ENCODE peak calls at places on chromosomes 11 and 22, in ten cellular contexts. One of them, this sample, is unnamed.

GRCh38 chr11:42066113-42066512 is 606.7 kb upstream of the LRRC4C start:
- DNase-seq in dorsolateral prefrontal cortex: no peak
- DNase-seq in lower lobe of right lung: no peak
- DNase-seq in endodermal cell: peak
- DNase-seq in A549: no peak
- DNase-seq in cardiac muscle cell: no peak
- DNase-seq in keratinocyte: no peak
- DNase-seq in GM12878: no peak
- DNase-seq in heart left ventricle: peak
- DNase-seq in thoracic aorta: no peak
- DNase-seq in this sample: no peak

GRCh38 chr22:19757985-19758895 is 2.3 kb upstream of the TBX1 start:
- DNase-seq in dorsolateral prefrontal cortex: no peak
- DNase-seq in lower lobe of right lung: no peak
- DNase-seq in endodermal cell: peak
- DNase-seq in A549: no peak
- DNase-seq in cardiac muscle cell: no peak
- DNase-seq in keratinocyte: no peak
- DNase-seq in GM12878: no peak
- DNase-seq in heart left ventricle: no peak
- DNase-seq in thoracic aorta: no peak
- DNase-seq in this sample: no peak

GRCh38 chr11:75820636-75821035 is 5.6 kb downstream of the UVRAG start:
- DNase-seq in dorsolateral prefrontal cortex: no peak
- DNase-seq in lower lobe of right lung: no peak
- DNase-seq in endodermal cell: no peak
- DNase-seq in A549: no peak
- DNase-seq in cardiac muscle cell: no peak
- DNase-seq in keratinocyte: no peak
- DNase-seq in GM12878: no peak
- DNase-seq in heart left ventricle: no peak
- DNase-seq in thoracic aorta: no peak
- DNase-seq in this sample: no peak

GRCh38 chr11:118742304-118742703 is 48.7 kb downstream of the DDX6 start:
- DNase-seq in dorsolateral prefrontal cortex: no peak
- DNase-seq in lower lobe of right lung: no peak
- DNase-seq in endodermal cell: no peak
- DNase-seq in A549: no peak
- DNase-seq in cardiac muscle cell: no peak
- DNase-seq in keratinocyte: no peak
- DNase-seq in GM12878: no peak
- DNase-seq in heart left ventricle: no peak
- DNase-seq in thoracic aorta: no peak
- DNase-seq in this sample: no peak

GRCh38 chr11:10864688-10865087 is 6.8 kb upstream of the ZBED5 start:
- DNase-seq in dorsolateral prefrontal cortex: no peak
- DNase-seq in lower lobe of right lung: no peak
- DNase-seq in endodermal cell: no peak
- DNase-seq in A549: no peak
- DNase-seq in cardiac muscle cell: peak
- DNase-seq in keratinocyte: no peak
- DNase-seq in GM12878: no peak
- DNase-seq in heart left ventricle: no peak
- DNase-seq in thoracic aorta: no peak
- DNase-seq in this sample: no peak

GRCh38 chr11:65646921-65647701 is 9.2 kb downstream of the SIPA1 start:
- DNase-seq in dorsolateral prefrontal cortex: peak
- DNase-seq in lower lobe of right lung: peak
- DNase-seq in endodermal cell: peak
- DNase-seq in A549: peak
- DNase-seq in cardiac muscle cell: no peak
- DNase-seq in keratinocyte: no peak
- DNase-seq in GM12878: no peak
- DNase-seq in heart left ventricle: peak
- DNase-seq in thoracic aorta: no peak
- DNase-seq in this sample: peak

GRCh38 chr22:31728857-31729256 is 21.1 kb downstream of the PRR14L start:
- DNase-seq in dorsolateral prefrontal cortex: no peak
- DNase-seq in lower lobe of right lung: no peak
- DNase-seq in endodermal cell: no peak
- DNase-seq in A549: no peak
- DNase-seq in cardiac muscle cell: no peak
- DNase-seq in keratinocyte: no peak
- DNase-seq in GM12878: no peak
- DNase-seq in heart left ventricle: no peak
- DNase-seq in thoracic aorta: no peak
- DNase-seq in this sample: no peak

GRCh38 chr11:60924110-60924905 is at the start of gene TMEM132A:
- DNase-seq in dorsolateral prefrontal cortex: peak
- DNase-seq in lower lobe of right lung: peak
- DNase-seq in endodermal cell: peak
- DNase-seq in A549: peak
- DNase-seq in cardiac muscle cell: peak
- DNase-seq in keratinocyte: no peak
- DNase-seq in GM12878: no peak
- DNase-seq in heart left ventricle: peak
- DNase-seq in thoracic aorta: no peak
- DNase-seq in this sample: no peak

DNA sequence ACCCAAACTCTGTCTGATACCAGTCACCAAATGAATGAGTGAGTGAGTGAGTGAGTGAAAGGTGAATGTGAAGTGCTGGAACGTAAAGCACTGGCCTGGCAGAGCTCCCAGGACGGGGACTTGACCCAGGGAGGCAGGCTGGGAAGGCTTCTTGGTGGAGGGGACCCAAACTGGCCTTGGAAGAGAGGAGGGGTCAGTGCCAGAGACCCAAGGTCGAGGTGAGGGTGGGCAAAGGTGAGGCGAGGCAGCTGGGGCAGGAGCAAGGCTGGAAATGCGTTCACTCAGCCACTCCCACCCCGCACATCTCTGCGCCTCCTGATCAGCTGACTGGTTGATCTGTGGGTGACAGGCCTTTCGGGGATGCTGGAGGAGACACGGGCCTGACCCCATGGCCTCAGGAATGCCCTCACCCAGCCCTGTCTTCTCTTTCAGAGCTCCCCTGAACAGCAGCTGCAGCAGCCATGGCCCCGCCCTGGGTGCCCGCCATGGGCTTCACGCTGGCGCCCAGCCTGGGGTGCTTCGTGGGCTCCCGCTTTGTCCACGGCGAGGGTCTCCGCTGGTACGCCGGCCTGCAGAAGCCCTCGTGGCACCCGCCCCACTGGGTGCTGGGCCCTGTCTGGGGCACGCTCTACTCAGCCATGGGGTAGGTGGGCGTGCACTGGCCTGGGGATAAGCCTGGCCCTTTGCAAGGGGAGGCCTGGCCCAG is 7.6 kb downstream of the TSPO start:
- DNase-seq in dorsolateral prefrontal cortex: no peak
- DNase-seq in lower lobe of right lung: no peak
- DNase-seq in endodermal cell: no peak
- DNase-seq in A549: no peak
- DNase-seq in cardiac muscle cell: no peak
- DNase-seq in keratinocyte: no peak
- DNase-seq in GM12878: no peak
- DNase-seq in heart left ventricle: no peak
- DNase-seq in thoracic aorta: no peak
- DNase-seq in this sample: no peak
- H3K27ac ChIP-seq in dorsolateral prefrontal cortex: no peak
- H3K27ac ChIP-seq in lower lobe of right lung: no peak
- H3K27ac ChIP-seq in endodermal cell: no peak
- H3K27ac ChIP-seq in A549: no peak
- H3K27ac ChIP-seq in cardiac muscle cell: no peak
- H3K27ac ChIP-seq in keratinocyte: no peak
- H3K27ac ChIP-seq in GM12878: no peak
- H3K27ac ChIP-seq in heart left ventricle: no peak
- H3K27ac ChIP-seq in thoracic aorta: no peak
- H3K27ac ChIP-seq in this sample: no peak

GRCh38 chr11:33692013-33692504 is 8.6 kb downstream of the C11orf91 start:
- DNase-seq in dorsolateral prefrontal cortex: peak
- DNase-seq in lower lobe of right lung: no peak
- DNase-seq in endodermal cell: no peak
- DNase-seq in A549: peak
- DNase-seq in cardiac muscle cell: no peak
- DNase-seq in keratinocyte: no peak
- DNase-seq in GM12878: no peak
- DNase-seq in heart left ventricle: peak
- DNase-seq in thoracic aorta: no peak
- DNase-seq in this sample: peak
- H3K4me3 ChIP-seq in dorsolateral prefrontal cortex: peak
- H3K4me3 ChIP-seq in lower lobe of right lung: no peak
- H3K4me3 ChIP-seq in endodermal cell: no peak
- H3K4me3 ChIP-seq in A549: no peak
- H3K4me3 ChIP-seq in cardiac muscle cell: no peak
- H3K4me3 ChIP-seq in keratinocyte: no peak
- H3K4me3 ChIP-seq in GM12878: no peak
- H3K4me3 ChIP-seq in heart left ventricle: peak
- H3K4me3 ChIP-seq in thoracic aorta: peak
- H3K4me3 ChIP-seq in this sample: no peak

DNA sequence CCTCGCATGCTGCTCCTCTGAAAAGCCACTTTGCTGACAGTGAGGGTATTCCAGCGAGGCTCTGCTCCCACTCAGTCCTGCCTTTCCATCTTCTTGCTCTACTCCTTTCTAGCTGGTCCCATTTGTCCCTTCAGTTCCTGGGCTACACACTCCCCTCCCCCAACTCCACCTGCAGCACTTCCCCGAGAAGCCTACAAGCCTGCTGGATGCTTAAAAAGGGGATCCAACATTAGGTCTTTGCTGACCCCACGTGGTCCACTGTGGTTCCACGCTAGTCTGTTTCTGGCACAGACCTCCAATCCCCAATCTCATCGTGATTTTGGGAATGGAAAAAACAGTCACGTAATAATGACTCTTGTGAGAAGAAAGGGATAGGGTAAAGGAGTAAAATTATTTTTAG is 121.6 kb upstream of the SNX19 start:
- DNase-seq in dorsolateral prefrontal cortex: no peak
- DNase-seq in lower lobe of right lung: no peak
- DNase-seq in endodermal cell: no peak
- DNase-seq in A549: no peak
- DNase-seq in cardiac muscle cell: no peak
- DNase-seq in keratinocyte: no peak
- DNase-seq in GM12878: no peak
- DNase-seq in heart left ventricle: no peak
- DNase-seq in thoracic aorta: no peak
- DNase-seq in this sample: no peak
- TF ChIP-seq CTCF in dorsolateral prefrontal cortex: no peak
- TF ChIP-seq CTCF in lower lobe of right lung: no peak
- TF ChIP-seq CTCF in endodermal cell: no peak
- TF ChIP-seq CTCF in A549: no peak
- TF ChIP-seq CTCF in cardiac muscle cell: no peak
- TF ChIP-seq CTCF in keratinocyte: peak
- TF ChIP-seq CTCF in GM12878: no peak
- TF ChIP-seq CTCF in heart left ventricle: no peak
- TF ChIP-seq CTCF in thoracic aorta: no peak
- TF ChIP-seq CTCF in this sample: no peak

GRCh38 chr22:36419177-36419911 is 31.6 kb upstream of the MYH9 start:
- DNase-seq in dorsolateral prefrontal cortex: no peak
- DNase-seq in lower lobe of right lung: no peak
- DNase-seq in endodermal cell: peak
- DNase-seq in A549: no peak
- DNase-seq in cardiac muscle cell: peak
- DNase-seq in keratinocyte: no peak
- DNase-seq in GM12878: no peak
- DNase-seq in heart left ventricle: peak
- DNase-seq in thoracic aorta: no peak
- DNase-seq in this sample: no peak
- H3K27ac ChIP-seq in dorsolateral prefrontal cortex: peak
- H3K27ac ChIP-seq in lower lobe of right lung: peak
- H3K27ac ChIP-seq in endodermal cell: no peak
- H3K27ac ChIP-seq in A549: peak
- H3K27ac ChIP-seq in cardiac muscle cell: peak
- H3K27ac ChIP-seq in keratinocyte: no peak
- H3K27ac ChIP-seq in GM12878: peak
- H3K27ac ChIP-seq in heart left ventricle: peak
- H3K27ac ChIP-seq in thoracic aorta: peak
- H3K27ac ChIP-seq in this sample: peak

DNA sequence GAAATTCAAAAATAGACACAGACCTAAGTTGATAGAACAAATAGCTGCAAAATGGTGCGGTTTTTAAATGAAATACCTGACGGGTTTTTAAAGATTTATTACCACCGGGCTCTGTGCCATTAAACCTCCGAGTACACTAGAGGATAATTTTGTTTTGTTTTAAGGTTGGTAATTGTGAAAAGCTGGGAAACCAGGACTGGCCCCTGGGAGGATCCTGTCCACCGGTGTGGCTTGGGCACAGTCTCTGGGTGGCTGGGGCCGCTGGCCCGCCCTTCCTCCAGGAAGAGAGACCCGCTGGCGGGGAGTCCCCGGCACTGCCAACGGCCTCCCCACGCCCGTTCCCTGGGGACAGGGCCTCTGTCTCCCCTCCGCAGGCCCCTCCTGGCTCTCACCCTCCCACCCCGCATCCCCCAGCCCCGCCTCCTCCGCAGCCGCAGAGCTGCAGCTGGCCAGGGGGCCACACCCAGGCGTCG is 13.8 kb downstream of the KCNJ5 start:
- DNase-seq in dorsolateral prefrontal cortex: no peak
- DNase-seq in lower lobe of right lung: peak
- DNase-seq in endodermal cell: peak
- DNase-seq in A549: peak
- DNase-seq in cardiac muscle cell: peak
- DNase-seq in keratinocyte: no peak
- DNase-seq in GM12878: no peak
- DNase-seq in heart left ventricle: peak
- DNase-seq in thoracic aorta: no peak
- DNase-seq in this sample: no peak
- H3K4me3 ChIP-seq in dorsolateral prefrontal cortex: peak
- H3K4me3 ChIP-seq in lower lobe of right lung: peak
- H3K4me3 ChIP-seq in endodermal cell: peak
- H3K4me3 ChIP-seq in A549: peak
- H3K4me3 ChIP-seq in cardiac muscle cell: peak
- H3K4me3 ChIP-seq in keratinocyte: peak
- H3K4me3 ChIP-seq in GM12878: peak
- H3K4me3 ChIP-seq in heart left ventricle: peak
- H3K4me3 ChIP-seq in thoracic aorta: peak
- H3K4me3 ChIP-seq in this sample: peak

GRCh38 chr11:72814139-72814830 is at the start of gene ATG16L2:
- DNase-seq in dorsolateral prefrontal cortex: peak
- DNase-seq in lower lobe of right lung: peak
- DNase-seq in endodermal cell: peak
- DNase-seq in A549: peak
- DNase-seq in cardiac muscle cell: peak
- DNase-seq in keratinocyte: no peak
- DNase-seq in GM12878: no peak
- DNase-seq in heart left ventricle: peak
- DNase-seq in thoracic aorta: no peak
- DNase-seq in this sample: no peak
- TF ChIP-seq CTCF in dorsolateral prefrontal cortex: peak
- TF ChIP-seq CTCF in lower lobe of right lung: peak
- TF ChIP-seq CTCF in endodermal cell: peak
- TF ChIP-seq CTCF in A549: peak
- TF ChIP-seq CTCF in cardiac muscle cell: peak
- TF ChIP-seq CTCF in keratinocyte: no peak
- TF ChIP-seq CTCF in GM12878: no peak
- TF ChIP-seq CTCF in heart left ventricle: peak
- TF ChIP-seq CTCF in thoracic aorta: peak
- TF ChIP-seq CTCF in this sample: no peak

GRCh38 chr11:47179655-47179991 is 2.9 kb upstream of the ARFGAP2 start:
- DNase-seq in dorsolateral prefrontal cortex: no peak
- DNase-seq in lower lobe of right lung: no peak
- DNase-seq in endodermal cell: peak
- DNase-seq in A549: peak
- DNase-seq in cardiac muscle cell: peak
- DNase-seq in keratinocyte: no peak
- DNase-seq in GM12878: peak
- DNase-seq in heart left ventricle: no peak
- DNase-seq in thoracic aorta: no peak
- DNase-seq in this sample: no peak
- H3K27ac ChIP-seq in dorsolateral prefrontal cortex: peak
- H3K27ac ChIP-seq in lower lobe of right lung: no peak
- H3K27ac ChIP-seq in endodermal cell: no peak
- H3K27ac ChIP-seq in A549: no peak
- H3K27ac ChIP-seq in cardiac muscle cell: no peak
- H3K27ac ChIP-seq in keratinocyte: no peak
- H3K27ac ChIP-seq in GM12878: no peak
- H3K27ac ChIP-seq in heart left ventricle: no peak
- H3K27ac ChIP-seq in thoracic aorta: no peak
- H3K27ac ChIP-seq in this sample: no peak

GRCh38 chr11:1153105-1153950 is 4.4 kb upstream of the MUC5AC start:
- DNase-seq in dorsolateral prefrontal cortex: peak
- DNase-seq in lower lobe of right lung: no peak
- DNase-seq in endodermal cell: peak
- DNase-seq in A549: peak
- DNase-seq in cardiac muscle cell: no peak
- DNase-seq in keratinocyte: no peak
- DNase-seq in GM12878: no peak
- DNase-seq in heart left ventricle: no peak
- DNase-seq in thoracic aorta: no peak
- DNase-seq in this sample: peak
- H3K4me3 ChIP-seq in dorsolateral prefrontal cortex: no peak
- H3K4me3 ChIP-seq in lower lobe of right lung: no peak
- H3K4me3 ChIP-seq in endodermal cell: no peak
- H3K4me3 ChIP-seq in A549: peak
- H3K4me3 ChIP-seq in cardiac muscle cell: no peak
- H3K4me3 ChIP-seq in keratinocyte: no peak
- H3K4me3 ChIP-seq in GM12878: no peak
- H3K4me3 ChIP-seq in heart left ventricle: no peak
- H3K4me3 ChIP-seq in thoracic aorta: no peak
- H3K4me3 ChIP-seq in this sample: no peak